ENCODE peak calls at places on chromosome 18, in five cellular contexts. H is A549, N is H1, T is endothelial cell of umbilical vein, O is lower leg skin. Z is an unnamed sample.
A peak's percentile ranks its signal among the peaks of the same experiment; 100 is the strongest.

GRCh38 chr18:415627-416612 is 84.6 kb downstream of the COLEC12 start:
- DNase-seq in T (no peak), H (no peak), N (no peak), O (no peak), Z (no peak)

GRCh38 chr18:8816233-8816632 is 110.9 kb downstream of the MTCL1 start:
- DNase-seq in O (no peak), H (no peak), T (no peak), N (no peak), Z (no peak)

GRCh38 chr18:51153659-51154371 is 43.7 kb downstream of the MEX3C start:
- DNase-seq in T (no peak), N (no peak), H (no peak), O (peak; percentile 74), Z (peak; percentile 38)

GRCh38 chr18:49274188-49274714 is 186.2 kb downstream of the DYM start:
- DNase-seq in O (no peak), T (no peak), N (no peak), H (no peak), Z (no peak)

GRCh38 chr18:21599585-21600525 is 649 bp downstream of the ESCO1 start:
- DNase-seq in O (peak; percentile 91), N (peak; percentile 83), T (peak; percentile 30), H (no peak), Z (peak; percentile 61)

GRCh38 chr18:57275111-57275510 is 77.2 kb upstream of the ST8SIA3 start:
- DNase-seq in H (no peak), O (no peak), N (no peak), T (no peak), Z (no peak)

GRCh38 chr18:36335476-36336279 is 38.2 kb downstream of the FHOD3 start:
- DNase-seq in O (no peak), T (no peak), H (no peak), N (no peak), Z (no peak)

GRCh38 chr18:76446746-76447267 is 48.2 kb downstream of the ZNF516 start:
- DNase-seq in O (peak; percentile 69), H (no peak), T (no peak), N (no peak), Z (no peak)

GRCh38 chr18:55588876-55589595 is 1.0 kb upstream of the TCF4 start:
- DNase-seq in N (no peak), H (peak; percentile 3), T (peak; percentile 68), O (no peak), Z (no peak)

GRCh38 chr18:27869735-27870134 is 307.2 kb downstream of the CDH2 start:
- DNase-seq in H (no peak), O (no peak), T (no peak), N (no peak), Z (no peak)

GRCh38 chr18:71529708-71530303 is 1014.3 kb downstream of the CBLN2 start:
- DNase-seq in H (no peak), O (no peak), N (no peak), T (peak; percentile 62), Z (no peak)

GRCh38 chr18:35117951-35118411 is 76.8 kb downstream of the MAPRE2 start:
- DNase-seq in N (no peak), T (no peak), H (no peak), O (no peak), Z (no peak)

GRCh38 chr18:79438581-79438980 is 42.9 kb downstream of the NFATC1 start:
- DNase-seq in N (no peak), O (no peak), T (no peak), H (no peak), Z (no peak)

GRCh38 chr18:64474751-64475150 is 325.9 kb upstream of the LINC00305 start:
- DNase-seq in H (no peak), N (no peak), T (no peak), O (no peak), Z (no peak)

GRCh38 chr18:58578321-58578720 is 50.6 kb downstream of the ALPK2 start:
- DNase-seq in O (no peak), H (no peak), T (no peak), N (no peak), Z (no peak)

GRCh38 chr18:59148192-59148591 is 8.5 kb downstream of the SEC11C start:
- DNase-seq in O (no peak), N (no peak), T (no peak), H (no peak), Z (no peak)

GRCh38 chr18:57436965-57437333 is 1.8 kb downstream of the ONECUT2 start:
- DNase-seq in T (no peak), N (no peak), O (no peak), H (no peak), Z (no peak)

GRCh38 chr18:8943900-8944870 is 158.3 kb upstream of the NDUFV2 start:
- DNase-seq in H (no peak), T (no peak), N (no peak), O (no peak), Z (no peak)

GRCh38 chr18:80006726-80007125 is 18.4 kb upstream of the TXNL4A start:
- DNase-seq in T (no peak), N (no peak), H (no peak), O (no peak), Z (no peak)

GRCh38 chr18:8900552-8900951 is 195.2 kb downstream of the MTCL1 start:
- DNase-seq in H (no peak), O (no peak), T (no peak), N (no peak), Z (no peak)

GRCh38 chr18:45049548-45050307 is 369.0 kb downstream of the SETBP1 start:
- DNase-seq in T (no peak), H (no peak), O (no peak), N (no peak), Z (no peak)

GRCh38 chr18:10164241-10165160 is 250.7 kb downstream of the VAPA start:
- DNase-seq in H (no peak), T (peak; percentile 63), N (no peak), O (peak; percentile 61), Z (no peak)

GRCh38 chr18:51541230-51541629 is 343.7 kb upstream of the MEX3C start:
- DNase-seq in H (no peak), T (no peak), N (no peak), O (no peak), Z (no peak)

GRCh38 chr18:61664413-61665084 is 228.3 kb downstream of the RNF152 start:
- DNase-seq in O (no peak), H (no peak), T (no peak), N (no peak), Z (no peak)

GRCh38 chr18:10927290-10927979 is 221.9 kb downstream of the PIEZO2 start:
- DNase-seq in T (peak; percentile 88), O (no peak), N (no peak), H (no peak), Z (no peak)

GRCh38 chr18:61651145-61651879 is 241.5 kb downstream of the RNF152 start:
- DNase-seq in H (no peak), N (no peak), T (no peak), O (no peak), Z (no peak)

GRCh38 chr18:31497711-31498449 is at the start of gene DSG2:
- DNase-seq in O (peak; percentile 91), H (peak; percentile 63), T (no peak), N (peak; percentile 91), Z (peak; percentile 74)
- TF ChIP-seq POLR2A in O (no peak), H (peak; percentile 65), T (no peak), N (peak; percentile 69), Z (peak; percentile 33)

GRCh38 chr18:3599861-3600260 is 149.9 kb downstream of the TGIF1 start:
- DNase-seq in H (no peak), O (no peak), N (no peak), T (no peak), Z (no peak)

GRCh38 chr18:3604626-3605408 is 154.8 kb downstream of the TGIF1 start:
- DNase-seq in H (peak; percentile 94), N (no peak), O (no peak), T (peak; percentile 90), Z (no peak)

GRCh38 chr18:3604260-3604625 is 154.3 kb downstream of the TGIF1 start:
- DNase-seq in T (no peak), N (no peak), O (no peak), H (no peak), Z (no peak)

GRCh38 chr18:3605562-3606443 is 155.8 kb downstream of the TGIF1 start:
- DNase-seq in H (no peak), N (no peak), O (no peak), T (peak; percentile 67), Z (no peak)

GRCh38 chr18:3603460-3604259 is 153.7 kb downstream of the TGIF1 start:
- DNase-seq in N (no peak), H (peak; percentile 94), O (no peak), T (peak; percentile 96), Z (no peak)
- TF ChIP-seq POLR2A in N (peak; percentile 92), H (peak; percentile 15), O (no peak), T (peak; percentile 93), Z (no peak)

GRCh38 chr18:23437357-23438045 is 15.6 kb upstream of the RIOK3 start:
- DNase-seq in O (peak; percentile 97), H (peak; percentile 54), N (peak; percentile 93), T (peak; percentile 71), Z (peak; percentile 71)
- TF ChIP-seq POLR2A in O (no peak), H (peak; percentile 57), N (peak; percentile 56), T (peak; percentile 67), Z (no peak)

DNA sequence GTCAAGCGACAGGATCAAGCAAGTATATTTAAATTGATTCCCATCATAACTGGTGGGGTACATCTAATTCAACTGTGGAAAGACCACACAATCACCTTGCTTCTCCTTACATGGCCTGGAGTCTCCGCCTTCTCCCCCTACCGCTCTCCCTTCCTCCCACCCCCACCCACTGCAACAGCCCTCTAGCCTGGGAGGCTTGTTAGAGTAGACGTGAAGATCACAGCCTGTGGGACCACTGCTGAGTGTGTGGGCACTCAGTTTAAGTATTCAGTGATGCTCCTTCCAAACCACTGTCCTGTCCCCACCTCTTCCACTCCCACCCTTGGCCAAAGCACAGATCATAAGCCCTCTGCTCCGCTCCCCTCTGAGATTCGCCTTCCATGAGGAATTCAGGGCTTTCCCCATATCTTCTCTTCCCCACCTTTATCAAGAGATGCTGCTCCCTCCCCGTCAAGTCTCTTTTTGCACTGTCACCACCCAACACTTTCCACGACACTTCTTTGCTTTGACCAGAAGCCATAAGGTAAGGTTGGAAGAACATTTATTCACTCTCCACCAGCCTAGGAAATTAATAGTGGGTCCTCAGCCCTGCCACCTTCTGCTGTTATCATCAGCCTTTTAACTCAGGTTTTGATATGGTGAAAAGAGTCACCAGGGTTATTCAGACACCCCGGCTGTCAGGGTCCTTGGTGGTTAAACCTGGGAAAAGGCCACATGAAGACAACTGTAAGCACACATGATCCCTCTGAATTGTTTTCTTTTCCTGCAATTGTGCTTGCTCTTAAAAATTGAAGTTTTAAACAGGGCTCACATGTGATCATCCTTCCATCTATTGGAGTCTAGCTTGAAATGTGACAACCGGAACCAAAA is 1.7 kb downstream of the METTL4 start:
- DNase-seq in H (no peak), N (no peak), O (no peak), T (no peak), Z (no peak)
- TF ChIP-seq POLR2A in H (no peak), N (no peak), O (no peak), T (no peak), Z (no peak)

GRCh38 chr18:32092422-32093105 is 890 bp downstream of the RNF138 start:
- DNase-seq in T (peak; percentile 98), O (peak; percentile 100), N (peak; percentile 99), H (peak; percentile 96), Z (peak; percentile 94)

GRCh38 chr18:32091325-32091723 is 350 bp upstream of the RNF138 start:
- DNase-seq in H (no peak), O (no peak), N (no peak), T (no peak), Z (no peak)

GRCh38 chr18:32093523-32093922 is 1.8 kb downstream of the RNF138 start:
- DNase-seq in N (no peak), T (no peak), O (no peak), H (no peak), Z (no peak)

GRCh38 chr18:32093106-32093511 is 1.4 kb downstream of the RNF138 start:
- DNase-seq in T (peak; percentile 59), H (peak; percentile 18), N (peak; percentile 68), O (peak; percentile 88), Z (peak; percentile 31)

GRCh38 chr18:32091724-32092421 is at the start of gene RNF138:
- DNase-seq in T (peak; percentile 84), H (peak; percentile 90), N (peak; percentile 86), O (peak; percentile 98), Z (peak; percentile 71)
- TF ChIP-seq POLR2A in T (peak; percentile 64), H (peak; percentile 48), N (peak; percentile 94), O (no peak), Z (peak; percentile 51)

Z was measured in GM12891.